ENCODE peak calls at places on chromosomes 13 and 19, in four cellular contexts. D, T, C and R are unnamed samples.

GRCh38 chr13:51682691-51683090 is 98.4 kb downstream of the WDFY2 start:
- DNase-seq in C (no peak), D (no peak), T (no peak), R (no peak)

GRCh38 chr19:53945441-53945840 is 17.3 kb upstream of the CACNG8 start:
- DNase-seq in T (no peak), C (no peak), D (no peak), R (no peak)

GRCh38 chr19:47658431-47659383 is 49.8 kb downstream of the BICRA start:
- DNase-seq in C (no peak), D (peak; percentile 23), T (no peak), R (no peak)

GRCh38 chr13:73075546-73075945 is 16.7 kb downstream of the KLF5 start:
- DNase-seq in D (no peak), C (no peak), T (no peak), R (no peak)

GRCh38 chr19:10219678-10220077 is 11.5 kb downstream of the S1PR2 start:
- DNase-seq in C (no peak), D (no peak), T (no peak), R (no peak)

GRCh38 chr19:15412832-15413231 is 6.0 kb downstream of the AKAP8L start:
- DNase-seq in C (no peak), D (no peak), T (no peak), R (no peak)

GRCh38 chr13:41259875-41260501 is 3.4 kb downstream of the MTRF1 start:
- DNase-seq in T (no peak), D (no peak), C (no peak), R (no peak)

GRCh38 chr13:24168980-24169379 is 8.5 kb downstream of the SPATA13 start:
- DNase-seq in C (no peak), D (no peak), T (no peak), R (no peak)

GRCh38 chr13:113551081-113552000 is 33.2 kb upstream of the TFDP1 start:
- DNase-seq in T (peak; percentile 71), C (no peak), D (no peak), R (no peak)